ENCODE peak calls at places on chromosome 9, in eight cellular contexts. S, X, C, K, F, I, O and H are unnamed samples.
A peak's percentile ranks its signal among the peaks of the same experiment; 100 is the strongest.

GRCh38 chr9:136147890-136148714 is 29.4 kb upstream of the TMEM250 start:
- DNase-seq in S (no peak), X (no peak), C (no peak), K (no peak), F (no peak), I (no peak), O (no peak), H (no peak)

GRCh38 chr9:132472199-132472598 is 62.2 kb downstream of the CFAP77 start:
- DNase-seq in S (no peak), X (no peak), C (no peak), K (no peak), F (no peak), I (no peak), O (no peak), H (no peak)

GRCh38 chr9:19938990-19939736 is 150.3 kb upstream of the SLC24A2 start:
- DNase-seq in S (no peak), X (no peak), C (no peak), K (no peak), F (no peak), I (no peak), O (no peak), H (no peak)

GRCh38 chr9:93096131-93096802 is at the start of gene CARD19:
- DNase-seq in S (no peak), X (peak; percentile 53), C (peak; percentile 17), K (peak; percentile 55), F (no peak), I (peak; percentile 24), O (peak; percentile 50), H (peak; percentile 54)

GRCh38 chr9:137021979-137022619 is 5.9 kb downstream of the ABCA2 start:
- DNase-seq in S (peak; percentile 30), X (peak; percentile 93), C (peak; percentile 49), K (peak; percentile 77), F (peak; percentile 84), I (no peak), O (peak; percentile 49), H (peak; percentile 70)

GRCh38 chr9:132181796-132182521 is 20.1 kb downstream of the NTNG2 start:
- DNase-seq in S (peak; percentile 86), X (no peak), C (no peak), K (peak; percentile 55), F (no peak), I (no peak), O (no peak), H (no peak)

GRCh38 chr9:92378825-92379535 is 25.4 kb downstream of the OGN start:
- DNase-seq in S (peak; percentile 65), X (no peak), C (no peak), K (peak; percentile 27), F (no peak), I (no peak), O (no peak), H (no peak)

GRCh38 chr9:1619915-1620705 is 395.0 kb upstream of the SMARCA2 start:
- DNase-seq in S (peak; percentile 3), X (no peak), C (no peak), K (peak; percentile 18), F (no peak), I (no peak), O (no peak), H (no peak)

GRCh38 chr9:81693639-81694378 is 4.5 kb upstream of the TLE1 start:
- DNase-seq in S (no peak), X (no peak), C (no peak), K (peak; percentile 21), F (no peak), I (no peak), O (no peak), H (no peak)

GRCh38 chr9:123548749-123549545 is 192.9 kb downstream of the CRB2 start:
- DNase-seq in S (no peak), X (no peak), C (no peak), K (no peak), F (peak; percentile 51), I (no peak), O (no peak), H (no peak)

GRCh38 chr9:84493284-84493947 is 152.9 kb upstream of the SLC28A3 start:
- DNase-seq in S (no peak), X (no peak), C (no peak), K (no peak), F (no peak), I (no peak), O (no peak), H (no peak)

GRCh38 chr9:108618906-108619550 is 236.8 kb downstream of the ACTL7B start:
- DNase-seq in S (no peak), X (no peak), C (no peak), K (no peak), F (no peak), I (no peak), O (no peak), H (no peak)

GRCh38 chr9:134690301-134690751 is 48.7 kb downstream of the COL5A1 start:
- DNase-seq in S (no peak), X (no peak), C (no peak), K (no peak), F (no peak), I (no peak), O (no peak), H (no peak)

GRCh38 chr9:128206484-128206883 is 3.3 kb downstream of the DNM1 start:
- DNase-seq in S (no peak), X (no peak), C (no peak), K (no peak), F (no peak), I (no peak), O (no peak), H (no peak)

GRCh38 chr9:81852820-81853219 is 75.4 kb upstream of the SPATA31D4 start:
- DNase-seq in S (no peak), X (no peak), C (no peak), K (no peak), F (no peak), I (no peak), O (no peak), H (no peak)

GRCh38 chr9:131530546-131530929 is 525 bp downstream of the UCK1 start:
- DNase-seq in S (peak; percentile 28), X (no peak), C (no peak), K (peak; percentile 77), F (no peak), I (no peak), O (no peak), H (no peak)

GRCh38 chr9:6945871-6946270 is 188.1 kb downstream of the KDM4C start:
- DNase-seq in S (no peak), X (no peak), C (no peak), K (no peak), F (no peak), I (no peak), O (no peak), H (no peak)

GRCh38 chr9:37290881-37291485 is 131.5 kb upstream of the GRHPR start:
- DNase-seq in S (no peak), X (no peak), C (no peak), K (peak; percentile 79), F (no peak), I (no peak), O (no peak), H (no peak)

GRCh38 chr9:76316069-76316468 is 78.2 kb downstream of the RFK start:
- DNase-seq in S (no peak), X (no peak), C (no peak), K (no peak), F (no peak), I (no peak), O (no peak), H (no peak)

GRCh38 chr9:98867434-98868168 is 60.1 kb downstream of the GALNT12 start:
- DNase-seq in S (no peak), X (peak; percentile 76), C (no peak), K (peak; percentile 90), F (no peak), I (no peak), O (no peak), H (no peak)

GRCh38 chr9:81150016-81150625 is 539.2 kb downstream of the TLE1 start:
- DNase-seq in S (no peak), X (peak; percentile 21), C (no peak), K (no peak), F (no peak), I (no peak), O (no peak), H (no peak)

GRCh38 chr9:131714161-131714646 is 25.7 kb downstream of the RAPGEF1 start:
- DNase-seq in S (no peak), X (peak; percentile 68), C (no peak), K (peak; percentile 87), F (no peak), I (no peak), O (no peak), H (no peak)

GRCh38 chr9:111978616-111979015 is 82.0 kb downstream of the UGCG start:
- DNase-seq in S (no peak), X (no peak), C (no peak), K (no peak), F (no peak), I (no peak), O (no peak), H (no peak)

GRCh38 chr9:105515811-105516413 is 42.0 kb upstream of the FKTN start:
- DNase-seq in S (no peak), X (no peak), C (no peak), K (no peak), F (no peak), I (no peak), O (no peak), H (no peak)

GRCh38 chr9:137697193-137697592 is 78.4 kb downstream of the EHMT1 start:
- DNase-seq in S (no peak), X (no peak), C (no peak), K (no peak), F (no peak), I (no peak), O (no peak), H (no peak)

GRCh38 chr9:127506814-127507750 is 55.8 kb downstream of the LRSAM1 start:
- DNase-seq in S (no peak), X (no peak), C (no peak), K (no peak), F (no peak), I (no peak), O (no peak), H (no peak)

GRCh38 chr9:127904518-127904887 is 5.1 kb upstream of the ST6GALNAC6 start:
- DNase-seq in S (no peak), X (no peak), C (no peak), K (no peak), F (no peak), I (no peak), O (no peak), H (no peak)

GRCh38 chr9:116471093-116471906 is 215.8 kb upstream of the TRIM32 start:
- DNase-seq in S (peak; percentile 74), X (peak; percentile 25), C (no peak), K (no peak), F (no peak), I (no peak), O (no peak), H (no peak)

GRCh38 chr9:90914196-90914595 is 112.6 kb downstream of the SYK start:
- DNase-seq in S (no peak), X (no peak), C (no peak), K (no peak), F (no peak), I (no peak), O (no peak), H (no peak)

GRCh38 chr9:119811030-119811429 is 441.8 kb upstream of the BRINP1 start:
- DNase-seq in S (no peak), X (no peak), C (no peak), K (peak; percentile 77), F (no peak), I (no peak), O (no peak), H (no peak)

GRCh38 chr9:116288658-116289057 is 135.1 kb downstream of the PAPPA start:
- DNase-seq in S (no peak), X (no peak), C (no peak), K (peak; percentile 89), F (no peak), I (no peak), O (no peak), H (no peak)